ENCODE peak calls at places on chromosomes 4 and X, in seven cellular contexts. X is ovary, H is psoas muscle, V is BJ, Q is PC-3, T is fibroblast of lung, O is body of pancreas. M is an unnamed sample.

GRCh38 chr4:148737071-148737470 is 294.9 kb upstream of the NR3C2 start:
- DNase-seq in X (no peak), H (no peak), V (no peak), Q (no peak), T (peak), O (no peak), M (no peak)

GRCh38 chrX:107429090-107429489 is 20.4 kb upstream of the FRMPD3 start:
- DNase-seq in X (no peak), H (no peak), V (no peak), Q (peak), T (no peak), O (peak), M (no peak)

GRCh38 chrX:3501833-3502535 is 155.5 kb upstream of the MXRA5 start:
- DNase-seq in X (no peak), H (no peak), V (no peak), Q (no peak), T (peak), O (no peak), M (no peak)

GRCh38 chr4:60611762-60612496 is 588.2 kb upstream of the ADGRL3 start:
- DNase-seq in X (no peak), H (no peak), V (no peak), Q (peak), T (peak), O (no peak), M (no peak)

GRCh38 chrX:66142351-66142750 is 21.7 kb upstream of the HEPH start:
- DNase-seq in X (no peak), H (no peak), V (no peak), Q (no peak), T (no peak), O (no peak), M (no peak)

GRCh38 chrX:56468441-56468840 is 95.0 kb upstream of the UBQLN2 start:
- DNase-seq in X (no peak), H (no peak), V (no peak), Q (no peak), T (no peak), O (no peak), M (no peak)

GRCh38 chr4:81142744-81143143 is 72.3 kb downstream of the PRKG2 start:
- DNase-seq in X (no peak), H (no peak), V (no peak), Q (no peak), T (peak), O (no peak), M (no peak)

GRCh38 chr4:76781698-76782595 is 116.0 kb downstream of the SOWAHB start:
- DNase-seq in X (no peak), H (no peak), V (peak), Q (peak), T (peak), O (no peak), M (no peak)

GRCh38 chr4:118265312-118266144 is 87.3 kb downstream of the PRSS12 start:
- DNase-seq in X (peak), H (no peak), V (no peak), Q (no peak), T (peak), O (peak), M (peak)

GRCh38 chr4:104575293-104575692 is 80.6 kb upstream of the CXXC4 start:
- DNase-seq in X (no peak), H (no peak), V (no peak), Q (no peak), T (no peak), O (no peak), M (no peak)

GRCh38 chr4:127732623-127733199 is 2.5 kb downstream of the SLC25A31 start:
- DNase-seq in X (no peak), H (no peak), V (no peak), Q (peak), T (peak), O (no peak), M (no peak)

GRCh38 chrX:51641421-51642021 is 22.8 kb upstream of the CENPVL3 start:
- DNase-seq in X (no peak), H (no peak), V (peak), Q (peak), T (peak), O (peak), M (no peak)

GRCh38 chr4:174406416-174406815 is 115.9 kb downstream of the HPGD start:
- DNase-seq in X (no peak), H (no peak), V (no peak), Q (no peak), T (no peak), O (no peak), M (no peak)

GRCh38 chr4:187839765-187840164 is 155.8 kb upstream of the ZFP42 start:
- DNase-seq in X (no peak), H (no peak), V (no peak), Q (no peak), T (no peak), O (no peak), M (no peak)

GRCh38 chr4:147078362-147078761 is 132.7 kb upstream of the TTC29 start:
- DNase-seq in X (no peak), H (no peak), V (no peak), Q (no peak), T (peak), O (no peak), M (no peak)

GRCh38 chr4:52701207-52701606 is 42.1 kb upstream of the USP46 start:
- DNase-seq in X (no peak), H (no peak), V (no peak), Q (no peak), T (no peak), O (no peak), M (no peak)

GRCh38 chr4:94412019-94413017 is 39.4 kb upstream of the PDLIM5 start:
- DNase-seq in X (peak), H (no peak), V (peak), Q (peak), T (peak), O (peak), M (no peak)

GRCh38 chr4:16916719-16917337 is 18.4 kb upstream of the LDB2 start:
- DNase-seq in X (no peak), H (no peak), V (no peak), Q (peak), T (no peak), O (peak), M (peak)

GRCh38 chrX:119573222-119573621 is 1.1 kb upstream of the UBE2A start:
- DNase-seq in X (no peak), H (no peak), V (no peak), Q (no peak), T (no peak), O (no peak), M (no peak)
- H3K4me3 ChIP-seq in X (no peak), H (peak), V (peak), Q (peak), T (no peak), O (no peak), M (peak)

GRCh38 chr4:140653718-140654515 is 85.2 kb upstream of the UCP1 start:
- DNase-seq in X (peak), H (no peak), V (no peak), Q (no peak), T (peak), O (no peak), M (no peak)
- H3K4me3 ChIP-seq in X (no peak), H (no peak), V (no peak), Q (no peak), T (no peak), O (no peak), M (no peak)

GRCh38 chr4:67702166-67702565 is 1.2 kb upstream of the UBA6 start:
- DNase-seq in X (no peak), H (no peak), V (no peak), Q (no peak), T (no peak), O (no peak), M (no peak)

GRCh38 chr4:67697860-67698655 is 2.9 kb downstream of the UBA6 start:
- DNase-seq in X (no peak), H (no peak), V (no peak), Q (no peak), T (no peak), O (no peak), M (no peak)

GRCh38 chr4:67700119-67700873 is 659 bp downstream of the UBA6 start:
- DNase-seq in X (no peak), H (no peak), V (no peak), Q (peak), T (peak), O (no peak), M (no peak)

GRCh38 chr4:67700874-67701850 is at the start of gene UBA6:
- DNase-seq in X (peak), H (peak), V (peak), Q (peak), T (peak), O (peak), M (peak)

GRCh38 chr4:67699603-67700002 is 1.4 kb downstream of the UBA6 start:
- DNase-seq in X (no peak), H (no peak), V (no peak), Q (no peak), T (no peak), O (no peak), M (no peak)
- H3K4me3 ChIP-seq in X (no peak), H (peak), V (peak), Q (peak), T (peak), O (no peak), M (peak)

GRCh38 chr4:79964715-79965345 is 108.2 kb downstream of the ANTXR2 start:
- DNase-seq in X (no peak), H (no peak), V (no peak), Q (no peak), T (peak), O (no peak), M (no peak)
- H3K4me3 ChIP-seq in X (no peak), H (peak), V (no peak), Q (no peak), T (no peak), O (no peak), M (no peak)

GRCh38 chrX:33336783-33337182 is 125.4 kb upstream of the DMD start:
- DNase-seq in X (no peak), H (no peak), V (no peak), Q (peak), T (no peak), O (peak), M (no peak)

DNA sequence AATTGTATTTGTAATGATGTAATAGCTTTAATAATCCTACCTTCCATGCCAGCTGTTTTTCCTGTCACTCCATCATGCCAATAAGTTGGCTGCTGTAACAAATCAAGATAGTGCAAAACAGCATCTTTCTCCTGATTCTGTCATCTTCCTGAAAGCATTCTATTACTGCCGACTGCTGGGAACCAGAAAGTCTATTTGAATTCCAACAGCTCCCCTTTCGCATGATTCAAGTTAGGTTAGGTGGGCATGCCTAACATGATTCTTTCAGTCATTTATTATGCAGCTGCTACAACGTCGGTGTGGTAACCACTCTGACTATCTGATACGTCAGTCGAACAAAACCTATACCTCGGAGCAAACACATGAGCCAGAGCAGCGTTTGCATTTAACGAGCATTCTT is 127.9 kb upstream of the DMD start:
- DNase-seq in X (no peak), H (no peak), V (no peak), Q (peak), T (no peak), O (no peak), M (no peak)
- H3K4me3 ChIP-seq in X (peak), H (peak), V (no peak), Q (no peak), T (peak), O (no peak), M (no peak)

DNA sequence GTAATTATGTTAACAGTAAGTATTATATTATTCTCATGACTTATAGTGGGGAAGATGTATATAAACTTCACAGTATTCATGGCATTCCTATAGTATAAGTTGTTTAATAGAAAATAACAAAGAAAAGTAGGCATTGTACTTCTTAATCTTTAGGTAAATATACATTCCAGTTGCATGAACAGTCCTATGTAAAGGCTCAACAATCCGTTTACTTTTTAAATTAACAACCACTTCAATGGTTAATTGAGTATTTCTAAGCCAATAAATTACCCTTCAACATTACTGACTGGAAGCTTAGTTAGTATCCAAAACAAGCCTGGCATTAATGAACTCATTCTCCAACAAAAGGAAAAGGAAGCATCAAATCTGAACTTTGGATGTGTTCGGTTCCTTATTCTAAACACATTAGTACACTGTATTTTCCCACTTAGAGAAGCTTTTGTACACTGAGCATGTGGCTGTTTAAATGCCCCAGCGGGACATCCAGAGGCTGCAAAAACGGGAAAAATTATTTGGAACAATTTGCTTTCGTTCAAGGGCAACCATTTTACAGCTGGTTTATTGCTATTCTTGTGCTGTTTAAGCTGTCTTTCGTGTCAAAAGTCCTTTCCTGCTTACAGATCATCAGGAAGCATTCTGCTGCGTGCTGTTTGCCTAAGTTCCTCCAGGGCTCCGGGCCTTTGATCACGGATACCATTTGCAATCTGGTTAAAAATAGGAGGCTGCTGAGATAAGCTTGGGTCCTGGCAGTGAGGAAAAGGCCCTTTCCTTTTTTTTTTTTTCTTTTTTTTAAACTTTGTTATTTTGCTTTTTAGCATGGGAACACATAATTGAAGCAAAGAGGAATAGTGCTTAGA is 460.3 kb downstream of the SPRY1 start:
- DNase-seq in X (peak), H (no peak), V (no peak), Q (peak), T (peak), O (peak), M (no peak)
- H3K4me3 ChIP-seq in X (no peak), H (peak), V (no peak), Q (peak), T (no peak), O (no peak), M (no peak)

GRCh38 chr4:5040839-5041238 is 10.4 kb upstream of the STK32B start:
- DNase-seq in X (no peak), H (no peak), V (no peak), Q (no peak), T (no peak), O (no peak), M (no peak)

GRCh38 chr4:5043579-5043978 is 7.7 kb upstream of the STK32B start:
- DNase-seq in X (no peak), H (no peak), V (no peak), Q (peak), T (no peak), O (no peak), M (no peak)

GRCh38 chr4:5041609-5042234 is 9.6 kb upstream of the STK32B start:
- DNase-seq in X (no peak), H (no peak), V (no peak), Q (no peak), T (no peak), O (no peak), M (no peak)

GRCh38 chr4:5045099-5045498 is 6.2 kb upstream of the STK32B start:
- DNase-seq in X (no peak), H (no peak), V (no peak), Q (no peak), T (no peak), O (peak), M (no peak)

GRCh38 chr4:5044341-5044740 is 6.9 kb upstream of the STK32B start:
- DNase-seq in X (no peak), H (no peak), V (no peak), Q (no peak), T (no peak), O (no peak), M (no peak)
- H3K4me3 ChIP-seq in X (no peak), H (no peak), V (no peak), Q (no peak), T (no peak), O (no peak), M (no peak)

GRCh38 chr4:171813195-171813955 is at the start of gene GALNTL6:
- DNase-seq in X (no peak), H (peak), V (no peak), Q (no peak), T (peak), O (no peak), M (no peak)

GRCh38 chr4:171817026-171817425 is 3.8 kb downstream of the GALNTL6 start:
- DNase-seq in X (no peak), H (no peak), V (no peak), Q (no peak), T (no peak), O (no peak), M (no peak)

GRCh38 chr4:171809854-171810253 is 3.4 kb upstream of the GALNTL6 start:
- DNase-seq in X (no peak), H (no peak), V (no peak), Q (no peak), T (no peak), O (no peak), M (no peak)

GRCh38 chr4:171814545-171814944 is 1.3 kb downstream of the GALNTL6 start:
- DNase-seq in X (no peak), H (no peak), V (no peak), Q (no peak), T (no peak), O (no peak), M (no peak)

DNA sequence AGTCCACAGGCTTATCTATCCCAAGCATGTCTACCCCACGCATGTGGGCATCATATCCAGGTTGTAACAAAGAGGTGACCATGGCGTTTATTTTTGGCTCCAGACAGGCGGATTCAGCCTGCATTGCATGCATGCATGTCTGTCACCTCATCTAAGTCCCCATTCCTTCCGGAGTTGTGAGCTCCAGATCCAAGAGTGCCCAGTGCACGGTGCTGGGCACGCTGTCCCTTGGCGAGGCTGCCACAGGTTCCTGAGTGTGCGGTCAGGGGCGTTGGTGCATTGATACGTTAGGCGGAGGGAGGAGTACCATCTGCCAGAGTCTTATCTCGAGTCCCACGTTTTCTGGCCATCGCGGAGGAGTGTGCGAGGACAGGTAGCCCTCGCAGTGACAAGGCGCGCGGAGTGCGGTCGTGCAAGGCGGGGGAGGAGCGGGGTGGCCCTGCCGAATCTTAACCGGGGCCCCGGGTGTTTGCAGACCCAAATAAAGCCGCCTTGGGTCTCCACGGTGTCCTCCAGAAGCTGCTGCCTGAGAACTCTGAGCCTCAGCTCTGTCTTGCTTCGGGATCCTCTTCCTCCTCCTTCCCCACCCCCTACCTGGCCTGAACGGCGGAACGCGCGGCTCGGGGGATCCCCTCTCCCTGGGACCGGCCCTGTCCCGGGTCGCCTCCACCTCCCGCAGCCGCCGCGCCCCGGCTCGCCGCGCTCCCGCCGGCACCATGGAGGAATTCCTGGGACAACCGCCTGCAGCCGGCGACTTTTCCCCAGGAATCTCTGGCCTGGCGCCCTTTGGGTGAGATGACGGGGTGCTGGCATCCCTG is 618 bp upstream of the GALNTL6 start:
- DNase-seq in X (no peak), H (peak), V (no peak), Q (no peak), T (peak), O (no peak), M (no peak)
- H3K4me3 ChIP-seq in X (no peak), H (peak), V (peak), Q (no peak), T (no peak), O (peak), M (peak)

GRCh38 chr4:165294907-165295306 is 32.6 kb upstream of the MSMO1 start:
- DNase-seq in X (no peak), H (no peak), V (no peak), Q (no peak), T (no peak), O (no peak), M (no peak)
- H3K4me3 ChIP-seq in X (no peak), H (no peak), V (no peak), Q (no peak), T (no peak), O (no peak), M (no peak)

GRCh38 chr4:120064887-120065286 is 1.8 kb downstream of the MAD2L1 start:
- DNase-seq in X (no peak), H (no peak), V (no peak), Q (no peak), T (no peak), O (no peak), M (no peak)
- H3K4me3 ChIP-seq in X (no peak), H (no peak), V (no peak), Q (peak), T (no peak), O (no peak), M (no peak)